ENCODE peak calls at places on chromosomes 6 and 20, in six cellular contexts. J is cardiac fibroblast, U is GM13976, R is epithelial cell of esophagus, S is BJ, K is left lung. Y is an unnamed sample.

GRCh38 chr6:93789532-93789931 is 370.2 kb upstream of the EPHA7 start:
- DNase-seq in U (no peak), J (no peak), S (no peak), K (no peak), R (no peak), Y (no peak)

GRCh38 chr20:13348301-13349239 is 127.5 kb downstream of the ISM1 start:
- DNase-seq in S (no peak), U (no peak), R (no peak), J (peak), K (no peak), Y (no peak)

GRCh38 chr20:35773154-35773751 is 1.4 kb downstream of the PHF20 start:
- DNase-seq in J (peak), S (no peak), R (peak), K (no peak), U (peak), Y (no peak)

GRCh38 chr6:107789361-107789760 is 34.8 kb downstream of the SCML4 start:
- DNase-seq in K (no peak), U (no peak), R (no peak), J (no peak), S (no peak), Y (no peak)

GRCh38 chr20:43744966-43745733 is 18.3 kb upstream of the GTSF1L start:
- DNase-seq in U (no peak), S (no peak), R (no peak), J (no peak), K (no peak), Y (no peak)

GRCh38 chr20:51869002-51869401 is 66.7 kb upstream of the SALL4 start:
- DNase-seq in K (no peak), S (no peak), R (no peak), U (no peak), J (no peak), Y (no peak)

GRCh38 chr20:32463642-32464400 is 105.7 kb downstream of the ASXL1 start:
- DNase-seq in K (no peak), U (no peak), S (no peak), R (no peak), J (no peak), Y (no peak)

GRCh38 chr20:45798935-45799642 is 7.3 kb downstream of the DNTTIP1 start:
- DNase-seq in R (peak), K (no peak), S (no peak), U (peak), J (peak), Y (no peak)

GRCh38 chr20:10611357-10611756 is 62.4 kb downstream of the JAG1 start:
- DNase-seq in S (no peak), J (peak), U (peak), R (peak), K (no peak), Y (no peak)

GRCh38 chr6:20038805-20039204 is 173.5 kb downstream of the MBOAT1 start:
- DNase-seq in S (no peak), R (peak), U (no peak), J (no peak), K (no peak), Y (no peak)

GRCh38 chr6:3277251-3277650 is 18.5 kb downstream of the PSMG4 start:
- DNase-seq in S (no peak), U (no peak), J (no peak), R (no peak), K (no peak), Y (no peak)

GRCh38 chr6:157157228-157157627 is 166.1 kb downstream of the TMEM242 start:
- DNase-seq in J (no peak), K (no peak), S (no peak), R (no peak), U (no peak), Y (no peak)

GRCh38 chr6:166257911-166258318 is 50.3 kb downstream of the PRR18 start:
- DNase-seq in U (no peak), K (no peak), J (no peak), S (no peak), R (peak), Y (no peak)

GRCh38 chr6:14192186-14192788 is 74.7 kb downstream of the CD83 start:
- DNase-seq in R (peak), U (no peak), J (peak), K (no peak), S (no peak), Y (no peak)

GRCh38 chr6:138726066-138727060 is 47.2 kb upstream of the CCDC28A start:
- DNase-seq in J (no peak), S (no peak), R (peak), U (no peak), K (no peak), Y (no peak)

GRCh38 chr6:150169609-150170008 is 26.8 kb downstream of the PPP1R14C start:
- DNase-seq in J (peak), K (no peak), R (peak), S (peak), U (no peak), Y (no peak)

GRCh38 chr20:59831024-59831900 is 102.2 kb downstream of the SYCP2 start:
- DNase-seq in U (peak), J (no peak), R (peak), K (no peak), S (no peak), Y (no peak)

GRCh38 chr6:3732345-3733141 is 19.0 kb downstream of the PXDC1 start:
- DNase-seq in K (peak), U (peak), J (peak), S (no peak), R (peak), Y (peak)

GRCh38 chr6:112214749-112215269 is 39.6 kb downstream of the LAMA4 start:
- DNase-seq in J (no peak), S (no peak), U (no peak), R (no peak), K (no peak), Y (no peak)

GRCh38 chr6:52670502-52671409 is at the start of gene TMEM14A:
- DNase-seq in K (peak), R (peak), U (peak), S (peak), J (peak), Y (peak)
- TF ChIP-seq CTCF in K (no peak), R (peak), U (no peak), S (peak), J (no peak), Y (peak)

DNA sequence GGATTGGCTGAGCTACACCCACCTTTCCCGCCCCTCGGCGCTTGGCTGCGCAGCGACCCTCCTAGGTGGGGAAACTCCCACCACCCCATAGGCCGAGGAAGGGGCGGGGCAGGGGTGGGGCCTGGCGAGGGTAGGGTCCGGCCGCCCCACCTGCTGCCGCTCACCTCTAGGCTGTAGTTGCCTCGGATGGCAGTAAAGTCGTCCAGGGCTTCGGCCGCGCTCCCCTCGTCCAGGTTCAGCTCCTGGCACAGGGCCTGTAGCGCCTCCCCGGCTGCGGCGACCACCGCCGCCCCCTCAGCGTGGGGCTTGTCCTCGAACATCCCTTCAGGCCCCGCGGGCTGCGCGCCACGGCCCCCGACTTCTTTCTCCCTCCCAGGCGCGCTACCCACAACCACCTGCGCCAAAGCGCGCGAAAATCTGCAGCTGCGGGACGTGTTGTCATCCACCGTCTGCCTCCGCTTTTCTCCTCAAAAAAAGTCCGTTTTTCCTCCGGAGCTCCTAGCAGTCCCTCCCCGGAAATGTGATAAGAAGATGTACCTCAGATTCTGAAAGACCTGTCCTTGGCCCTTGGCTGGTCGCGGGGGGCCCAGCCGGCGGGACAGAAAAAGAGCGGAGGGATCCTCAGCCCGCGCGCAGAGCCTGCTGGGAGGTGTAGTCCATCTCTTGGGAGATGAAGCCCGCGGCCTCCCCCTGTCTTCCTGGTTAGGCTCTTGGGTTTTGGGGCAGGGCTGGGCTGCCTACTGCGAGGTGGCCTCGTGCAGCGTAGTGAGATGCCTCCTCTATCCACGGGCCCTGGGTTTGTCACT is at the start of gene RBL1:
- DNase-seq in S (peak), J (peak), R (peak), U (peak), K (peak), Y (peak)
- TF ChIP-seq CTCF in S (peak), J (peak), R (peak), U (peak), K (peak), Y (peak)

GRCh38 chr6:86856937-86857563 is 80.3 kb upstream of the HTR1E start:
- DNase-seq in R (peak), U (peak), S (no peak), J (peak), K (no peak), Y (no peak)

GRCh38 chr6:86858970-86859369 is 78.4 kb upstream of the HTR1E start:
- DNase-seq in R (no peak), U (no peak), S (no peak), J (no peak), K (no peak), Y (no peak)

GRCh38 chr6:86859513-86859912 is 77.8 kb upstream of the HTR1E start:
- DNase-seq in J (no peak), S (no peak), K (no peak), R (no peak), U (no peak), Y (no peak)
- TF ChIP-seq CTCF in J (no peak), S (no peak), K (no peak), R (no peak), U (no peak), Y (peak)

DNA sequence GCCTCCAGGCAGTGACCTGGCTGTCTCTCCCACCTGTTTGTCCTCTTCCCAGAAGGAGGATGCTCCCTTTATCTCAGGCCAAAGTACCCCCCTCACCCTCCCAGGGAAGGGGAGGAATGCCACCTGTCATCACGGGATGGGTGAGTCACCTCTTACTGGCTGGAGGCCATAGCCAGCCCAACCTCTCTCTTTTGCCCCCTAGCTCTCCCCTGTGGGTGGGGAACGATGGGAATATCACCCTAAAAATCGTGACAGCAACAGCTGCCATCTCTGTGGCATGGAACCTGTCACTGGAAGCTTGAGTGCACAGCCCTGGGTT is 137.5 kb upstream of the PTPN1 start:
- DNase-seq in S (no peak), K (no peak), R (peak), J (peak), U (no peak), Y (no peak)
- TF ChIP-seq CTCF in S (no peak), K (no peak), R (no peak), J (no peak), U (no peak), Y (no peak)

DNA sequence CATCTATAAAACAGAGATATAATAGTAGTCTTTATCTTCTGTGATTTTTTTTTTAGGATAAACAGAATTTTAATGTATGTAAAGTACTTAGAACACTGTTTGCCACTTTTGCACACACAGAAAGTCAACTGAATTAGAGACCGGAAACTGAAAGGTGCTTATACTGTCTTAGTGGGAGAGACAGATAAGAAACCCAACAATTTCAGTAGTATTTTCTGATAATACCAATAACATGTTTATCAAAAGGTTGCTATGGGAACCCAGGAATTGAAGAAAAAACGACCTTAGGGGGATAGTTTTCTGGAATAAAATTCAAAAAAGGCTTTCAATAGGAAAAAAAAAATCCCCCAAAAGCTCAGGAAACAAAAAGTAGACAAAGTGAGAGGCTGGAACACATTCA is 138.6 kb downstream of the BCKDHB start:
- DNase-seq in K (no peak), J (no peak), U (no peak), S (no peak), R (no peak), Y (no peak)
- TF ChIP-seq CTCF in K (no peak), J (no peak), U (no peak), S (no peak), R (no peak), Y (no peak)

GRCh38 chr6:28384143-28384533 is 15.4 kb downstream of the ZSCAN12 start:
- DNase-seq in S (no peak), J (no peak), K (no peak), R (no peak), U (no peak), Y (no peak)

GRCh38 chr6:28380381-28380780 is 19.2 kb downstream of the ZSCAN12 start:
- DNase-seq in K (no peak), J (no peak), S (no peak), U (no peak), R (no peak), Y (no peak)

GRCh38 chr6:28377879-28378278 is 21.7 kb downstream of the ZSCAN12 start:
- DNase-seq in K (no peak), R (no peak), U (no peak), S (no peak), J (no peak), Y (no peak)

GRCh38 chr6:28378644-28379043 is 20.9 kb downstream of the ZSCAN12 start:
- DNase-seq in R (no peak), J (no peak), K (no peak), U (no peak), S (no peak), Y (no peak)

DNA sequence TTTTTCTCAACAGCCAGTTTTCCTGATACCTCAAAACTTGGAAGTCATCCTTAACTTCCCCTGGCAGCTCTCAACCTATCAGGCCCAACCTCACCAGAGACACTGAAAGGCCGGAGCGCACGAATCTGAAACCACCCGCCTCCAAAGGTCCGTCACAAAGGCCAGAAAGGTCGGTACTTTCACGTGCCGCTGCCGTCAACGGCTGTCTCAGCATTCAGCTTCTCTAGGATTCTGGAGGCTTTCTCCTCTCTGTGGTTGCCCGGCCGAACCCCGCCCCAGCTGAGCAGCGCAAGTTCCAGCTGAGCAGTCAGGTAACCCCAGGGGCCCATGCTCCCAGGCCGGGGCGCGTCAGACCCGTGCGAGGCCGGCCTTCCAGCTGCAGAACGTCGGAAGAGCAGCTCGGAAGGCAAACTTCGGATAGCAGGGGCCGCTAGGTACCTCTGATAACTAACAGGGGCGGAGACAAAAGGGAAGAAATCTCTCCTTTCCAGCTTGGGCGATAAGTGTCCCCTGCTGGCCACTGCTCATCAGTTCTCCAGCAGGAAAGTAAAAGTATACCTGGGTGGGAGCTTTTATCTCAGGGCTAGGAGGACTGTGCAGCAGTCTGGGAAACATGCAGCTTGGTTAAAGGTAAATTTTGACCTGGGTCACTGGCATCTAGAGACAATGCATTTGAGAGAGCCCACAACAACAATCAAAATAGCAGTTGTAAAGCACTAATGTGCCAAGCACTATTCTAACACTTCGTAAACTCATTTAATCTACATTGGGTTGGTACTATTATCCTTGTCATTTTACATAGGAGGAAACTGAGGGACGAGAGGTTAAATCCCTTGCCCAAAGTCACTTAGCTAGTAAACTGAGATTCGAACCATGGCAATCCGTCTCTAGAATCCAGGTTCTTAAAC is 16.1 kb downstream of the ZSCAN12 start:
- DNase-seq in U (peak), J (peak), S (peak), K (peak), R (peak), Y (peak)
- TF ChIP-seq CTCF in U (no peak), J (peak), S (peak), K (peak), R (peak), Y (peak)

DNA sequence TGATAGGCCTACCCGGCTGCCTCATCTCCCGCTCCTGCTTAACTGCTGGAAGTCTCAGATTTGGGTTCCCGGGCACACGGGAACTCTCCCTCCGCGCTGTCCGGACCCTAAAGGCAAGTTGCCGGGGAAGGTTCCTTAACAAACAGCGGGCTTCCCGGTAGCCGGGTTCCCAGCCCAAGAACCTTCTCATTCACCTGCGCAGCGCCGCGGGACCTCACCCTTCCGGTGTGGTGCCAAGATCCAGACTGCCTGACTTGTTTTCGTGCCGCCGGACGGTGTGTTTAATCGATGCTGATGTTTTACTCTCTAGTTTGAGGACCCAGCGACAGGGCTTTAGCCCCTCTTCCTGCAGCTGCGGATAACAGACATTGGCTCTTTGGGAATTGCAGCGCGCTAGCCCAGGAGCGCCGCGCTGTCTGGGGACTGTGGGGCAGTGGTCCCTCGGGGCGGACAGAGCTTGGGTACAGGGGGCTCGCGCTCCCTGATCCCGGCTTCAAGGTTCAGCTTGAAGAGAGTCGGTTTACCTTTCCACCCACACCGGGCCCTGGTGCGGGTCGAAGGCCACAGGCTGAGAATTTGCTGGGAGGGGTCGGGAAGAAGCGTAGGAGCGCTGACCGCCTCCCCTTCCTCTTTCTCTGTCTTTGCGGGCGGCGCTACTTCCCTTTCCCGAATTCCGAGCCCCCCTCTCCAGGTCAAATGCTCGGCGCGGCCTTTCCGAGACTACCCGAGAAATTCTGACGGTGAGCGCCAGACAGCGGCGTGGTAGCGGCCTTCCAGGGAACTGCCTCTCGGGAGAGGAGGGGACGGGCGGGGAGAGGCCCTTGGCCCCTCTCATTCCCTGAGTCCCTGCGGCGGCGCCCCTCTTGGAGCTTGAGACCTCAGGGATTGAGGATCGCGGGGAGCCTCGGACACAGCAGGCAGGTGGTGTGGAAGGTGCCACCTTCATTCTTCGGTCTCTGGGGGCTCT is 17.2 kb downstream of the ABT1 start:
- DNase-seq in U (no peak), J (no peak), R (peak), S (no peak), K (peak), Y (no peak)
- TF ChIP-seq CTCF in U (no peak), J (peak), R (peak), S (no peak), K (no peak), Y (peak)

GRCh38 chr6:64715624-64716023 is 991.4 kb downstream of the EYS start:
- DNase-seq in S (no peak), K (no peak), U (no peak), J (no peak), R (no peak), Y (no peak)
- TF ChIP-seq CTCF in S (no peak), K (no peak), U (no peak), J (no peak), R (no peak), Y (no peak)

GRCh38 chr6:49038294-49038693 is 424.8 kb downstream of the MMUT start:
- DNase-seq in S (no peak), U (no peak), R (no peak), K (no peak), J (no peak), Y (no peak)
- TF ChIP-seq CTCF in S (no peak), U (no peak), R (no peak), K (no peak), J (no peak), Y (no peak)

Y was measured in type B pancreatic cell.